ENCODE peak calls at places on chromosomes 1 and 21, in four cellular contexts. I is K562, Z is GM12878, H is HepG2. X is an unnamed sample.

GRCh38 chr1:7550261-7550850 is 220.7 kb upstream of the VAMP3 start:
- DNase-seq in I (no peak), Z (no peak), H (no peak), X (no peak)

GRCh38 chr1:33096358-33097005 is 15.5 kb downstream of the AZIN2 start:
- DNase-seq in I (no peak), Z (no peak), H (no peak), X (no peak)

GRCh38 chr21:44836666-44837471 is 19.0 kb upstream of the SUMO3 start:
- DNase-seq in I (peak; percentile 82), Z (no peak), H (peak; percentile 55), X (no peak)

GRCh38 chr1:103194060-103194459 is 85.7 kb upstream of the COL11A1 start:
- DNase-seq in I (no peak), Z (no peak), H (no peak), X (no peak)

GRCh38 chr1:164950453-164951052 is 391.6 kb downstream of the PBX1 start:
- DNase-seq in I (no peak), Z (no peak), H (no peak), X (no peak)

GRCh38 chr1:228838717-228839500 is 103.6 kb downstream of the RHOU start:
- DNase-seq in I (no peak), Z (no peak), H (peak; percentile 62), X (no peak)

GRCh38 chr21:42460391-42461184 is 35.4 kb downstream of the RSPH1 start:
- DNase-seq in I (no peak), Z (peak; percentile 83), H (no peak), X (no peak)

GRCh38 chr21:36928960-36929359 is 37.5 kb downstream of the HLCS start:
- DNase-seq in I (no peak), Z (no peak), H (no peak), X (no peak)

GRCh38 chr1:46466477-46467182 is 23.0 kb upstream of the DMBX1 start:
- DNase-seq in I (no peak), Z (no peak), H (no peak), X (peak; percentile 18)

GRCh38 chr1:179095377-179095776 is 13.5 kb downstream of the TOR3A start:
- DNase-seq in I (no peak), Z (no peak), H (no peak), X (no peak)
- H3K27ac ChIP-seq in I (no peak overlapping the region), Z (no peak overlapping the region), H (peak overlapping the region; percentile 14), X (no peak overlapping the region)

DNA sequence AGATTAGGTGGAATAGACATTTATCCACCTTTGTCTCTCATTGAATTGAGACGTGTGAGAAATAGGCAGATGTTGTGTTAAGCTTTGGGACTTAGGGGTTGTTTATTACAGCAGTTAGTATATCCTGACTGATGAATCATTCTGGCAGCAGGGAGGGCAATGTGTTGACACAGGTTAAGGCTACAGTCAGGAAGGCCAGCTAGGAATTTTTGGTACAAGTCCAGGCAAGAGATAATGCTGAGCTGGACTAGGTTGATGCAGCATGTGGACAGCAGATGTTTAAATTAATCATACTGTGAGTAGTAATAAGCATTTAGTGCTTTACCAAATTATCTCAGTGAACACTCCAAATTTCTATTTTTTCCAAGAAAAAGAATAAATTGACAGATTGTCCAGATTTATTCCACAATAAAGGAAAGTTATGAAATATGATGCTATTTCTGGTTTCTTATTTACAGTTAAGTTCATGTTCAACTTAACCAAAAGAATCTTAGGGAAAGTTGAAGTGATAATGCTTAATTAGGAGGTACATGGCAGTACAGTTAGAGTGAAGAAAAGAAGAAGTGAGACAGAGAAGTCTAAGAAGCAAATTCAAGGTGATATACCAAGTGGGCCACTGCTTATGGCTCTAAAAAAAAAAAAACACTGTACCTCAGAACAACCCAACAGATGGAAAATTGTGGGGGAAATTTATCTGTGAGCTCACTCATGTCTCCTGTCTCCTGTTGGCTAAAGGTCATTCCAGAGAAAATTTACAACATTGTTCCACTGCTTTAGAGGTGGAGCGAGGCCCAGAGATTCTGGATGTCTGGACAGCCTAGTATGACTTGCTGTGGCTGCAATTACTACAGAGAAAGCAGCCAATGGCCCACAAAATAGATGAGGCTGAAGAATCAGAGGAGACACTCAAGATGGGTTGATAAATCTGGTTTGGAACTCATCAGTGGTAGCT is 102.7 kb upstream of the C21orf91 start:
- DNase-seq in I (no peak), Z (no peak), H (no peak), X (no peak)
- TF ChIP-seq MYC in I (no peak), Z (no peak), H (no peak), X (no peak)

GRCh38 chr1:75430526-75430925 is 180.4 kb downstream of the SLC44A5 start:
- DNase-seq in I (no peak), Z (no peak), H (no peak), X (no peak)
- TF ChIP-seq HDAC2 in I (no peak), Z (no peak), H (no peak), X (no peak)

GRCh38 chr1:40049745-40050144 is 9.2 kb downstream of the CAP1 start:
- DNase-seq in I (no peak), Z (no peak), H (no peak), X (no peak)
- H3K27ac ChIP-seq in I (no peak overlapping the region), Z (peak overlapping the region; percentile 73), H (no peak overlapping the region), X (no peak overlapping the region)

GRCh38 chr1:95793893-95794292 is 559.9 kb downstream of the RWDD3 start:
- DNase-seq in I (no peak), Z (no peak), H (peak; percentile 5), X (peak; percentile 2)
- TF ChIP-seq MYC in I (no peak), Z (no peak), H (no peak), X (no peak)

GRCh38 chr1:3432306-3432705 is 22.2 kb upstream of the ARHGEF16 start:
- DNase-seq in I (no peak), Z (no peak), H (no peak), X (no peak)
- TF ChIP-seq HDAC2 in I (no peak), Z (no peak), H (no peak), X (no peak)

DNA sequence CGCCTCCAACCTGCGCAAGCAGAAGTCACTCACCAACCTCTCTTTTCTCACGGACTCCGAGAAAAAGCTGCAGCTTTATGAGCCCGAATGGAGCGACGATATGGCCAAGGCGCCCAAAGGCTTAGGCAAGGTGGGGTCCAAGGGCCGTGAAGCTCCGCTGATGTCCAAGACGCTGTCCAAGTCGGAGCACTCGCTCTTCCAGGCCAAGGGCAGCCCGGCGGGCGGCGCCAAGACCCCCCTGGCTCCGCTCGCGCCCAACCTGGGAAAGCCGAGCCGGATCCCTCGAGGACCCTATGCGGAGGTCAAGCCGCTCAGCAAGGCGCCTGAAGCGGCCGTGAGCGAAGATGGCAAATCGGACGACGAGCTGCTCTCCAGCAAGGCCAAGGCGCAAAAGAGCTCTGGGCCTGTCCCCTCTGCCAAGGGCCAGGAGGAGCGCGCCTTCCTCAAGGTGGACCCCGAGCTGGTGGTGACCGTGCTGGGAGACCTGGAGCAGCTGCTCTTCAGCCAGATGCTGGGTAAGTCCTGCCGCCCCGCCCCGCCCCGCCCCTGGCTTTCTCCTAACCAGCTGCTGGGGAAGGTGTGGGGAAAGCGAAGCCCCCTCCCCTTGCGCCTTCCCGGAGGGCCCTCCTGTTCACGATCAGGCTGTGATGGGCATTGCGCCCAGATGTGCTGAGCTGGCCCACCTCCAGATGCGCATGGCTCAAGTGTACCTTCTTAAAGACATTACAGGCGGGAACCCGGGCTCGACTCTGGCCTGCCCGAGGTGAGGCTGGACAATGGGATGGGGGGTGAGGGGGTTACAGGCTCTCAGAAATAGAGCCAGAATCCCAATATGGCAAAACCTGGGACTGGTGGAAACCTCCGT is 110.2 kb downstream of the NAV1 start:
- DNase-seq in I (peak; percentile 63), Z (no peak), H (no peak), X (peak; percentile 41)
- H3K27ac ChIP-seq in I (peak overlapping the region; percentile 21), Z (no peak overlapping the region), H (no peak overlapping the region), X (peak overlapping the region; percentile 69)

X was measured in A549.